ENCODE peak calls at places on chromosomes 11 and 22, in four cellular contexts. S, H, U and E are unnamed samples.

GRCh38 chr11:118602331-118602730 is 5.1 kb upstream of the PHLDB1 start:
- DNase-seq in H (no peak), U (no peak), S (no peak), E (peak)

GRCh38 chr11:74679513-74679865 is 51.7 kb downstream of the CHRDL2 start:
- DNase-seq in H (no peak), U (no peak), S (no peak), E (no peak)

GRCh38 chr22:41308544-41308947 is 7.2 kb downstream of the ZC3H7B start:
- DNase-seq in S (no peak), H (peak), U (no peak), E (peak)

GRCh38 chr11:12842933-12843636 is 166.0 kb upstream of the RASSF10 start:
- DNase-seq in U (no peak), H (no peak), S (no peak), E (no peak)

GRCh38 chr22:17369553-17370035 is 334 bp downstream of the CECR2 start:
- DNase-seq in S (no peak), H (peak), U (no peak), E (no peak)

GRCh38 chr11:8613036-8613435 is 19.0 kb upstream of the STK33 start:
- DNase-seq in U (no peak), H (no peak), S (no peak), E (no peak)

GRCh38 chr22:31490496-31490925 is 869 bp upstream of the EIF4ENIF1 start:
- DNase-seq in H (peak), S (no peak), U (peak), E (peak)

GRCh38 chr11:105719073-105719846 is 109.4 kb downstream of the GRIA4 start:
- DNase-seq in H (no peak), U (no peak), S (no peak), E (no peak)

GRCh38 chr11:134272381-134273316 is 3.5 kb upstream of the GLB1L3 start:
- DNase-seq in S (peak), H (no peak), U (no peak), E (peak)

GRCh38 chr22:35883028-35883620 is 145.5 kb downstream of the RBFOX2 start:
- DNase-seq in H (no peak), S (no peak), U (no peak), E (peak)

GRCh38 chr11:76209956-76210885 is 3.9 kb upstream of the WNT11 start:
- DNase-seq in S (peak), U (no peak), H (peak), E (peak)

GRCh38 chr11:65380460-65381126 is 1.9 kb downstream of the SLC25A45 start:
- DNase-seq in S (no peak), U (no peak), H (peak), E (no peak)

GRCh38 chr11:12448131-12448939 is 71.0 kb downstream of the PARVA start:
- DNase-seq in S (no peak), U (no peak), H (no peak), E (no peak)

GRCh38 chr22:19109198-19110063 is 12.8 kb downstream of the DGCR2 start:
- DNase-seq in U (no peak), H (peak), S (peak), E (peak)

GRCh38 chr11:108199446-108200321 is 22.8 kb downstream of the NPAT start:
- DNase-seq in H (no peak), U (no peak), S (peak), E (peak)

GRCh38 chr22:46293591-46294260 is 2.9 kb upstream of the GTSE1 start:
- DNase-seq in U (peak), H (peak), S (peak), E (peak)

GRCh38 chr11:34342008-34342533 is 15.7 kb downstream of the ABTB2 start:
- DNase-seq in U (no peak), S (no peak), H (peak), E (peak)

GRCh38 chr22:50017701-50018224 is 5.2 kb upstream of the IL17REL start:
- DNase-seq in H (peak), S (no peak), U (no peak), E (no peak)

GRCh38 chr11:76380161-76380976 is 563 bp downstream of the THAP12 start:
- DNase-seq in S (no peak), U (no peak), H (peak), E (peak)

GRCh38 chr11:44611088-44611487 is 45.6 kb downstream of the CD82 start:
- DNase-seq in S (no peak), H (no peak), U (no peak), E (peak)

GRCh38 chr11:131592734-131593133 is 222.3 kb downstream of the NTM start:
- DNase-seq in H (no peak), S (no peak), U (no peak), E (no peak)

GRCh38 chr11:108498046-108498815 is at the start of gene POGLUT3:
- DNase-seq in H (peak), S (no peak), U (no peak), E (peak)

GRCh38 chr22:27534720-27535125 is 266.8 kb downstream of the MN1 start:
- DNase-seq in U (no peak), S (peak), H (no peak), E (peak)

GRCh38 chr11:12101318-12101717 is 9.1 kb upstream of the MICAL2 start:
- DNase-seq in U (no peak), S (no peak), H (no peak), E (no peak)

GRCh38 chr11:109884501-109884900 is 208.7 kb upstream of the ZC3H12C start:
- DNase-seq in H (no peak), S (no peak), U (no peak), E (no peak)

GRCh38 chr11:16987205-16987568 is 27.0 kb downstream of the PLEKHA7 start:
- DNase-seq in U (no peak), S (no peak), H (peak), E (no peak)

GRCh38 chr22:44330727-44331660 is 18.2 kb upstream of the SHISAL1 start:
- DNase-seq in U (no peak), S (no peak), H (no peak), E (no peak)

GRCh38 chr11:29171350-29171950 is 845.4 kb downstream of the KCNA4 start:
- DNase-seq in U (no peak), H (no peak), S (no peak), E (no peak)

GRCh38 chr11:122209619-122210377 is 93.8 kb upstream of the BLID start:
- DNase-seq in U (no peak), S (peak), H (peak), E (peak)

GRCh38 chr11:14266622-14267021 is 92.4 kb downstream of the RRAS2 start:
- DNase-seq in H (no peak), U (no peak), S (no peak), E (no peak)

GRCh38 chr11:33182246-33182878 is 21.1 kb upstream of the CSTF3 start:
- DNase-seq in S (no peak), H (peak), U (no peak), E (no peak)

DNA sequence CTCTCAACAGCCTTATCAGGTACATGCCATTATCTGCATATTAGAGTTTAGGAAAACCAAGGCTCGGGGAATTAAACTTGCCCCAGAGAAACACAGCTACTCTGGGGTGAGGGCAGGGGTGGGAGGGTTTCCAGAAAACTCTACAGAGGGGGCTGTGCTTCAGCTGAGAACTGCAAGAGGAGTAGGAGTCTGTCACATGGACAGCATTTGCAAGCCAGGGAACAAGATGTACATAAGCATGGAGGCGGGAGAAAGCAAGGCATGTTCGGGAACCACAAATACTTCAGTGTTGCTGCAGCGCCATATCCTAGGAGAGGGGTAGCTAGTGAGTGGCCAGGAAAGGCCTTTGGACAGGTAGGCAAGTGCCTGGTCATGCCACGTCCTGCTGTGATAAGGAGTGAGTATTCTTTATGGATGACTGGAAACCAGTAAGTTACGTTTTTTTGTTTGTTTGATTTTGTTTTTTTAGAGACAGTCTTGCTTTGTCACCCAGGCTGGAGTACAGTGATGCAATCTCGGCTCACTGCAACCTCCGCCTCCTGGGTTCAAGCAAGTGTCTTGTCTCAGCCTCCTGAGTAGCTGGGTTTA is 57.2 kb downstream of the GRAMD1B start:
- DNase-seq in H (no peak), S (no peak), U (no peak), E (no peak)
- TF ChIP-seq CTCF in H (no peak), S (no peak), U (no peak), E (no peak)

GRCh38 chr11:69388661-69389060 is 92.8 kb upstream of the LINC01488 start:
- DNase-seq in S (no peak), U (no peak), H (no peak), E (no peak)

GRCh38 chr11:69385832-69386415 is 92.0 kb downstream of the MYEOV start:
- DNase-seq in S (no peak), H (peak), U (no peak), E (no peak)

GRCh38 chr11:69386594-69387408 is 92.8 kb downstream of the MYEOV start:
- DNase-seq in H (no peak), S (no peak), U (no peak), E (no peak)

GRCh38 chr11:69387409-69387885 is 93.5 kb downstream of the MYEOV start:
- DNase-seq in S (no peak), H (no peak), U (no peak), E (no peak)

GRCh38 chr11:69388210-69388609 is 93.3 kb upstream of the LINC01488 start:
- DNase-seq in S (no peak), H (no peak), U (no peak), E (no peak)
- H3K4me3 ChIP-seq in S (no peak), H (no peak), U (no peak), E (no peak)

GRCh38 chr11:2716376-2717095 is 16.7 kb upstream of the KCNQ1OT1 start:
- DNase-seq in U (no peak), S (no peak), H (no peak), E (peak)
- TF ChIP-seq CTCF in U (no peak), S (no peak), H (no peak), E (no peak)

DNA sequence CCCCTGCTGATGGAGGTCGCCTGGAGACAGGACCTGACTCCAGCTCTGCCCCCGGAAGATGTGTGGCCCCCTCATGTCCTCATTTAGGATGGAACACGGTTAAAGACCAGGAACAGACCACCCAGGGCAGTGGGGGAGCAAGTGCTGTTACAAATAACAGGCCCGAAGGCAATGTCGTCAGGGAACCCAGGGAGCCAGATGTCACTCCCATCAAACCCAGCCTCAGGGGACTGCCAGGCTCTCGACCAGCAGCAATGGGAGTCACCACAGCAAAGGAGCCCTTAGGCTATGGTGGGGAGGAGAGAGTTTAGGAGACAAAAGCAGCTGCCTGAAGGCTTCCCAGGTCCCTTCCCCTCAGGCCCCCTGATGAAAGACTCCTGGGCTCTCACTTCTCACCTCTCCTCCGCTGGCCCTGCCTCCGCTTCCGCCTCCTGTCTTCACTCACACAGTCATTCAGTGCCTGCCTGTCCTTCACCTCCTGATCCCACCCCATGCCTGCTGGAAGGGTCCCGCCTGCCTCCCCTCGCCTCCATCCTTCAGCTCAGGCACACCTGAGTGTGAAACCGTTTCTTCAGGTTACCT is 4.4 kb downstream of the RPS19BP1 start:
- DNase-seq in H (peak), S (no peak), U (no peak), E (peak)
- H3K4me3 ChIP-seq in H (no peak), S (no peak), U (peak), E (no peak)

GRCh38 chr22:37485714-37486223 is 415 bp downstream of the MFNG start:
- DNase-seq in H (no peak), S (no peak), U (no peak), E (no peak)

GRCh38 chr22:37487559-37487958 is 1.4 kb upstream of the MFNG start:
- DNase-seq in H (no peak), S (no peak), U (no peak), E (no peak)

GRCh38 chr22:37487129-37487528 is 945 bp upstream of the MFNG start:
- DNase-seq in U (no peak), S (no peak), H (no peak), E (no peak)

GRCh38 chr22:37485006-37485713 is 1.0 kb downstream of the MFNG start:
- DNase-seq in S (no peak), U (no peak), H (no peak), E (no peak)

DNA sequence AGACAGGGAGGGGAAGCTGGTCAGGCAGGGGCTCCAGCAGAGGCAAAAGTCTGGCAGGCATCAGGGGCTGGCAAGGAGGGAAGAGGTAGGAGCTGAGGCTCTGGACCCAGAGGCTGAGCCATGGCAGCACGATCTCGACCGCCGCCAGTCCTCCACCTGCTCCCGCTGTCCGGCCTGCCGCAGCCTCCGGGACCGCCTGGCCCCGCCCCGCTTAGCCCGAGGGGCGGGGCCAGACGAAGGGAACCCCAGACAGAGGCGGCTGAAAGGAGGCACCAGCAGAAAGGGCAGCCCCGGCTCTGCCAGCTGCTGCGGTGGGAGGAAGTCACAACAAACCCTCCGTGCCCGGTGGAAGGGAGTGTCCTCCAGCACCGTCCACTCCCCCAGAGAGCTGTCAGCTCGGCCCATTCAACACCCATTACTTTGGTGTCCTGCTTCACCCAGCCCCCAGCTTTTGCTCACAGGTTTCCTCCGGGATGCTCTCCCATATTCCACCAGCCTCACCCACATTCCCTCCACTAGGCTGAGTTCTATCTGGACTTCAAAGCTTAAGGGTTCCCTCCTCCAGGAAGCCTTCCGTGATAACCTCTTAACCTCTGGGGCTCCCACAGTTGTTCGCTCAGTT is at the start of gene MFNG:
- DNase-seq in U (peak), H (peak), S (no peak), E (peak)
- TF ChIP-seq CTCF in U (no peak), H (no peak), S (peak), E (peak)

DNA sequence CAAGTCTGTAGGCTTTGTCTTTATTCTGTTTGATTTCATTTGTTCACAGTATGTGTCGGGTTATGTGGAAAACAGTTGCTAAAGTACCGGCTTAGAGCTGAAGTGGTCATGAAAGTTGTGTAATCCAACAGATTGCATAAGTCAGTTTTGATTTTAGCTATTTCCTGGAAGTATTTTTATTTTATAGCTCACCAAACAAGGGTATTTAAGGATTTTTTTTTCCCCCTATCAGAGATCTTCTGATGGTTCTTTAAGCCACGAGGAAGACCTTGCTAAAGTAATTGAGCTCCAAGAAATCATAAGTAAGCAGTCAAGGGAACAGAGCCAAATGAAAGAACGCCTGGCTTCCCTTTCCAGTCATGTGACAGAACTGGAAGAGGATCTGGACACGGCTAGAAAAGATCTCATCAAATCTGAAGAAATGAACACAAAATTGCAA is 55.9 kb downstream of the PPFIA1 start:
- DNase-seq in U (no peak), S (peak), H (peak), E (peak)
- H3K4me3 ChIP-seq in U (no peak), S (no peak), H (no peak), E (no peak)

GRCh38 chr11:61577383-61578118 is 3.3 kb downstream of the SYT7 start:
- DNase-seq in H (no peak), U (no peak), S (no peak), E (no peak)
- TF ChIP-seq CTCF in H (no peak), U (no peak), S (peak), E (peak)